ENCODE peak calls at places on chromosomes 12 and 14, in seven cellular contexts. I, R, U, H, Y, F and M are unnamed samples.

GRCh38 chr12:66269142-66269541 is 33.2 kb upstream of the HELB start:
- DNase-seq in I (no peak), R (no peak), U (no peak), H (no peak), Y (no peak), F (no peak), M (no peak)

GRCh38 chr14:105316968-105317498 is 2.5 kb downstream of the PACS2 start:
- DNase-seq in I (no peak), R (no peak), U (no peak), H (peak; percentile 10), Y (no peak), F (no peak), M (no peak)

GRCh38 chr12:57739914-57740538 is 1.5 kb upstream of the AGAP2 start:
- DNase-seq in I (no peak), R (no peak), U (no peak), H (no peak), Y (no peak), F (no peak), M (no peak)

GRCh38 chr12:74334770-74335169 is 202.9 kb upstream of the ATXN7L3B start:
- DNase-seq in I (peak; percentile 26), R (no peak), U (no peak), H (no peak), Y (no peak), F (no peak), M (no peak)

GRCh38 chr12:113727651-113728061 is 238.5 kb downstream of the RBM19 start:
- DNase-seq in I (peak; percentile 16), R (peak; percentile 63), U (no peak), H (no peak), Y (no peak), F (no peak), M (no peak)

GRCh38 chr14:74135386-74135785 is 50.6 kb downstream of the LIN52 start:
- DNase-seq in I (no peak), R (no peak), U (no peak), H (no peak), Y (no peak), F (no peak), M (no peak)

GRCh38 chr12:84276215-84276614 is 636.4 kb downstream of the SLC6A15 start:
- DNase-seq in I (no peak), R (no peak), U (no peak), H (peak; percentile 7), Y (no peak), F (no peak), M (no peak)

GRCh38 chr14:70812124-70812818 is 3.0 kb upstream of the MAP3K9 start:
- DNase-seq in I (no peak), R (no peak), U (no peak), H (no peak), Y (no peak), F (no peak), M (no peak)

GRCh38 chr12:65156366-65156831 is 13.0 kb upstream of the LEMD3 start:
- DNase-seq in I (no peak), R (no peak), U (no peak), H (no peak), Y (no peak), F (no peak), M (peak; percentile 77)

GRCh38 chr14:105107781-105108515 is 42.7 kb upstream of the GPR132 start:
- DNase-seq in I (no peak), R (no peak), U (no peak), H (no peak), Y (no peak), F (no peak), M (no peak)

GRCh38 chr14:73426877-73427276 is 31.5 kb downstream of the NUMB start:
- DNase-seq in I (no peak), R (no peak), U (no peak), H (no peak), Y (no peak), F (no peak), M (no peak)

GRCh38 chr12:52356762-52357580 is 10.3 kb downstream of the KRT85 start:
- DNase-seq in I (no peak), R (no peak), U (no peak), H (no peak), Y (no peak), F (no peak), M (no peak)

GRCh38 chr12:67035121-67035520 is 234.0 kb upstream of the CAND1 start:
- DNase-seq in I (no peak), R (no peak), U (no peak), H (no peak), Y (no peak), F (no peak), M (no peak)

GRCh38 chr14:40762177-40762576 is 844.5 kb upstream of the LRFN5 start:
- DNase-seq in I (no peak), R (no peak), U (no peak), H (no peak), Y (no peak), F (no peak), M (no peak)

GRCh38 chr12:3361156-3361555 is 129.8 kb upstream of the PRMT8 start:
- DNase-seq in I (no peak), R (no peak), U (no peak), H (no peak), Y (no peak), F (no peak), M (no peak)

GRCh38 chr12:64611430-64612286 is 1.4 kb downstream of the RASSF3 start:
- DNase-seq in I (no peak), R (no peak), U (no peak), H (peak; percentile 66), Y (no peak), F (no peak), M (no peak)

GRCh38 chr14:73780391-73780790 is 66.2 kb upstream of the PNMA1 start:
- DNase-seq in I (no peak), R (no peak), U (no peak), H (no peak), Y (no peak), F (no peak), M (no peak)

GRCh38 chr12:110739488-110739887 is 3.2 kb downstream of the PPP1CC start:
- DNase-seq in I (no peak), R (no peak), U (no peak), H (no peak), Y (no peak), F (no peak), M (no peak)

GRCh38 chr12:45613306-45613705 is 116.2 kb upstream of the ARID2 start:
- DNase-seq in I (no peak), R (no peak), U (no peak), H (no peak), Y (no peak), F (no peak), M (no peak)

GRCh38 chr14:39034481-39035296 is 68.3 kb downstream of the SEC23A start:
- DNase-seq in I (no peak), R (peak; percentile 66), U (no peak), H (peak; percentile 5), Y (no peak), F (no peak), M (no peak)

GRCh38 chr14:71380271-71380670 is 473.0 kb downstream of the PCNX1 start:
- DNase-seq in I (no peak), R (no peak), U (no peak), H (no peak), Y (no peak), F (no peak), M (no peak)

GRCh38 chr14:91945776-91946305 is 1.7 kb downstream of the FBLN5 start:
- DNase-seq in I (no peak), R (no peak), U (no peak), H (no peak), Y (no peak), F (no peak), M (no peak)

GRCh38 chr14:91942946-91943345 is 4.5 kb downstream of the FBLN5 start:
- DNase-seq in I (no peak), R (no peak), U (no peak), H (no peak), Y (no peak), F (no peak), M (no peak)

GRCh38 chr14:91946313-91947195 is 940 bp downstream of the FBLN5 start:
- DNase-seq in I (no peak), R (no peak), U (no peak), H (no peak), Y (no peak), F (no peak), M (no peak)

GRCh38 chr14:91942128-91942527 is 5.4 kb downstream of the FBLN5 start:
- DNase-seq in I (no peak), R (no peak), U (no peak), H (no peak), Y (no peak), F (no peak), M (no peak)

GRCh38 chr14:91947196-91948184 is at the start of gene FBLN5:
- DNase-seq in I (no peak), R (no peak), U (peak; percentile 55), H (peak; percentile 62), Y (peak; percentile 32), F (peak; percentile 3), M (no peak)
- TF ChIP-seq YY1 in I (no peak), R (no peak), U (no peak), H (peak; percentile 33), Y (no peak), F (no peak), M (no peak)

GRCh38 chr14:51473351-51473750 is 178.4 kb upstream of the FRMD6 start:
- DNase-seq in I (no peak), R (no peak), U (no peak), H (no peak), Y (no peak), F (no peak), M (no peak)

GRCh38 chr14:51474854-51475253 is 176.9 kb upstream of the FRMD6 start:
- DNase-seq in I (no peak), R (no peak), U (no peak), H (no peak), Y (no peak), F (no peak), M (no peak)

GRCh38 chr14:51478241-51478640 is 173.5 kb upstream of the FRMD6 start:
- DNase-seq in I (no peak), R (no peak), U (no peak), H (no peak), Y (no peak), F (no peak), M (no peak)

GRCh38 chr14:51472881-51473280 is 178.8 kb upstream of the FRMD6 start:
- DNase-seq in I (no peak), R (no peak), U (no peak), H (peak; percentile 68), Y (no peak), F (no peak), M (no peak)

DNA sequence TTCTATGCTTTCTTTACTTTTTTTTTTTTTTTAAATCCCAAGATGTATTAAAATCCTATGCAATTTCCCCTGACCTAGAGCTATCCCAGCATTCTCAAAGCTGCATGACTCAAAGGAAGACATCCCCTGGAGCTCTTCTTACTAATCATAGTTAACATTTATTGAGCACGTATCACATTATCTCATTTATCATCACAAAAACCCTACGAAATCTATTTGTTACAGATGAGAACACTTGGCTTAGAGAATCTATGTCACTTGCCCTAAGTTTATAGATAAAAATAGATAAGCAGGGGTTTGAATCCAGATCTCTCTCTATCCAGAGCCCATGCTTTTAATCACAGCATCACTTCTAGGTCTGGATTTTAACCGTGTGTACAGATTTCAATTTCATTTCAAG is 177.9 kb upstream of the FRMD6 start:
- DNase-seq in I (no peak), R (no peak), U (no peak), H (no peak), Y (no peak), F (no peak), M (no peak)
- TF ChIP-seq YY1 in I (no peak), R (no peak), U (no peak), H (no peak), Y (no peak), F (no peak), M (no peak)

GRCh38 chr12:104006929-104007328 is 41.3 kb downstream of the TDG start:
- DNase-seq in I (no peak), R (no peak), U (no peak), H (no peak), Y (no peak), F (no peak), M (no peak)
- TF ChIP-seq YY1 in I (no peak), R (no peak), U (no peak), H (no peak), Y (no peak), F (no peak), M (no peak)

GRCh38 chr12:53938276-53939140 is at the start of gene HOXC13:
- DNase-seq in I (peak; percentile 95), R (peak; percentile 33), U (peak; percentile 98), H (peak; percentile 86), Y (peak; percentile 78), F (peak; percentile 92), M (no peak)
- TF ChIP-seq YY1 in I (peak; percentile 14), R (no peak), U (no peak), H (no peak), Y (no peak), F (no peak), M (no peak)